ENCODE peak calls at places on chromosomes 5 and 9, in four cellular contexts. One of them, this sample, is unnamed.

GRCh38 chr9:123541441-123541840 is 185.4 kb downstream of the CRB2 start:
- DNase-seq in cardiac fibroblast: no peak
- DNase-seq in CD8-positive, alpha-beta memory T cell: no peak
- DNase-seq in EH: peak
- DNase-seq in this sample: peak

GRCh38 chr5:137146402-137146889 is 352.7 kb downstream of the SPOCK1 start:
- DNase-seq in CD8-positive, alpha-beta memory T cell: no peak
- DNase-seq in EH: peak
- DNase-seq in cardiac fibroblast: peak
- DNase-seq in this sample: peak

GRCh38 chr9:120397453-120397852 is 182.5 kb downstream of the CDK5RAP2 start:
- DNase-seq in cardiac fibroblast: no peak
- DNase-seq in EH: no peak
- DNase-seq in CD8-positive, alpha-beta memory T cell: no peak
- DNase-seq in this sample: peak

GRCh38 chr5:51987679-51988209 is 604.5 kb downstream of the ISL1 start:
- DNase-seq in EH: no peak
- DNase-seq in cardiac fibroblast: no peak
- DNase-seq in CD8-positive, alpha-beta memory T cell: no peak
- DNase-seq in this sample: no peak

GRCh38 chr9:88421348-88421747 is 33.1 kb downstream of the SPIN1 start:
- DNase-seq in CD8-positive, alpha-beta memory T cell: no peak
- DNase-seq in EH: no peak
- DNase-seq in cardiac fibroblast: no peak
- DNase-seq in this sample: no peak

GRCh38 chr9:2602704-2603116 is 18.9 kb upstream of the VLDLR start:
- DNase-seq in cardiac fibroblast: peak
- DNase-seq in CD8-positive, alpha-beta memory T cell: no peak
- DNase-seq in EH: peak
- DNase-seq in this sample: peak

GRCh38 chr9:78605029-78605930 is 308.4 kb downstream of the PSAT1 start:
- DNase-seq in cardiac fibroblast: peak
- DNase-seq in CD8-positive, alpha-beta memory T cell: no peak
- DNase-seq in EH: peak
- DNase-seq in this sample: no peak

GRCh38 chr9:87551692-87552303 is 54.1 kb downstream of the DAPK1 start:
- DNase-seq in cardiac fibroblast: no peak
- DNase-seq in EH: no peak
- DNase-seq in CD8-positive, alpha-beta memory T cell: no peak
- DNase-seq in this sample: no peak

GRCh38 chr5:88889165-88890069 is 6.4 kb upstream of the MEF2C start:
- DNase-seq in EH: no peak
- DNase-seq in cardiac fibroblast: peak
- DNase-seq in CD8-positive, alpha-beta memory T cell: no peak
- DNase-seq in this sample: peak

GRCh38 chr5:142720561-142721275 is 34.8 kb upstream of the FGF1 start:
- DNase-seq in cardiac fibroblast: no peak
- DNase-seq in EH: peak
- DNase-seq in CD8-positive, alpha-beta memory T cell: no peak
- DNase-seq in this sample: no peak

GRCh38 chr9:79189511-79189924 is 382.2 kb upstream of the TLE4 start:
- DNase-seq in cardiac fibroblast: peak
- DNase-seq in CD8-positive, alpha-beta memory T cell: no peak
- DNase-seq in EH: peak
- DNase-seq in this sample: peak

GRCh38 chr9:70835323-70835722 is 286.1 kb downstream of the TRPM3 start:
- DNase-seq in EH: peak
- DNase-seq in CD8-positive, alpha-beta memory T cell: no peak
- DNase-seq in cardiac fibroblast: peak
- DNase-seq in this sample: peak

GRCh38 chr5:16508730-16509531 is 43.3 kb upstream of the ZNF622 start:
- DNase-seq in EH: peak
- DNase-seq in CD8-positive, alpha-beta memory T cell: no peak
- DNase-seq in cardiac fibroblast: no peak
- DNase-seq in this sample: peak

GRCh38 chr9:111891910-111892499 is 4.6 kb upstream of the UGCG start:
- DNase-seq in cardiac fibroblast: no peak
- DNase-seq in CD8-positive, alpha-beta memory T cell: no peak
- DNase-seq in EH: peak
- DNase-seq in this sample: no peak

GRCh38 chr9:811101-811531 is 30.4 kb upstream of the DMRT1 start:
- DNase-seq in cardiac fibroblast: no peak
- DNase-seq in CD8-positive, alpha-beta memory T cell: no peak
- DNase-seq in EH: peak
- DNase-seq in this sample: peak

GRCh38 chr5:150272531-150272930 is 17.0 kb downstream of the CAMK2A start:
- DNase-seq in EH: peak
- DNase-seq in CD8-positive, alpha-beta memory T cell: no peak
- DNase-seq in cardiac fibroblast: peak
- DNase-seq in this sample: peak

GRCh38 chr9:93187574-93187973 is 3.6 kb downstream of the WNK2 start:
- DNase-seq in EH: no peak
- DNase-seq in cardiac fibroblast: no peak
- DNase-seq in CD8-positive, alpha-beta memory T cell: no peak
- DNase-seq in this sample: no peak

GRCh38 chr9:96100385-96100978 is 201.5 kb downstream of the HSD17B3 start:
- DNase-seq in EH: no peak
- DNase-seq in cardiac fibroblast: no peak
- DNase-seq in CD8-positive, alpha-beta memory T cell: no peak
- DNase-seq in this sample: no peak

GRCh38 chr9:134138292-134138691 is 2.4 kb downstream of the WDR5 start:
- DNase-seq in cardiac fibroblast: no peak
- DNase-seq in CD8-positive, alpha-beta memory T cell: no peak
- DNase-seq in EH: no peak
- DNase-seq in this sample: no peak

GRCh38 chr9:113998529-113999255 is 79.4 kb downstream of the AMBP start:
- DNase-seq in CD8-positive, alpha-beta memory T cell: no peak
- DNase-seq in EH: peak
- DNase-seq in cardiac fibroblast: peak
- DNase-seq in this sample: peak

GRCh38 chr5:174625591-174626365 is 98.6 kb upstream of the MSX2 start:
- DNase-seq in EH: peak
- DNase-seq in CD8-positive, alpha-beta memory T cell: no peak
- DNase-seq in cardiac fibroblast: peak
- DNase-seq in this sample: no peak

GRCh38 chr5:154543380-154543779 is 65.4 kb upstream of the HAND1 start:
- DNase-seq in CD8-positive, alpha-beta memory T cell: no peak
- DNase-seq in cardiac fibroblast: peak
- DNase-seq in EH: peak
- DNase-seq in this sample: peak

GRCh38 chr5:122864842-122865241 is 19.4 kb downstream of the SNX24 start:
- DNase-seq in CD8-positive, alpha-beta memory T cell: no peak
- DNase-seq in cardiac fibroblast: no peak
- DNase-seq in EH: no peak
- DNase-seq in this sample: no peak

GRCh38 chr5:117414926-117415325 is 840.3 kb upstream of the SEMA6A start:
- DNase-seq in cardiac fibroblast: peak
- DNase-seq in EH: no peak
- DNase-seq in CD8-positive, alpha-beta memory T cell: no peak
- DNase-seq in this sample: no peak

GRCh38 chr5:72921103-72921502 is 34.7 kb upstream of the FCHO2 start:
- DNase-seq in cardiac fibroblast: no peak
- DNase-seq in CD8-positive, alpha-beta memory T cell: no peak
- DNase-seq in EH: no peak
- DNase-seq in this sample: no peak

GRCh38 chr5:108036484-108036883 is 345.4 kb downstream of the FBXL17 start:
- DNase-seq in EH: no peak
- DNase-seq in CD8-positive, alpha-beta memory T cell: no peak
- DNase-seq in cardiac fibroblast: no peak
- DNase-seq in this sample: no peak

GRCh38 chr9:135939351-135940265 is 21.6 kb downstream of the UBAC1 start:
- DNase-seq in cardiac fibroblast: no peak
- DNase-seq in EH: no peak
- DNase-seq in CD8-positive, alpha-beta memory T cell: peak
- DNase-seq in this sample: no peak

GRCh38 chr5:11777096-11777495 is 127.2 kb downstream of the CTNND2 start:
- DNase-seq in cardiac fibroblast: no peak
- DNase-seq in CD8-positive, alpha-beta memory T cell: no peak
- DNase-seq in EH: no peak
- DNase-seq in this sample: no peak

GRCh38 chr9:81694541-81694940 is 5.2 kb upstream of the TLE1 start:
- DNase-seq in cardiac fibroblast: no peak
- DNase-seq in EH: no peak
- DNase-seq in CD8-positive, alpha-beta memory T cell: no peak
- DNase-seq in this sample: no peak

This sample was measured in GM23248.